ENCODE peak calls at places on chromosomes 16 and 17, in six cellular contexts. X is A549; B is AG10803; W is pancreas; S is mucosa of descending colon; A is CD4-positive, alpha-beta T cell. G is an unnamed sample.

GRCh38 chr16:89546781-89547180 is 13.7 kb upstream of the RPL13 start:
- DNase-seq in X (no peak), B (no peak), W (no peak), S (no peak), A (no peak), G (no peak)

GRCh38 chr17:31225831-31226230 is 71.2 kb downstream of the OMG start:
- DNase-seq in X (no peak), B (no peak), W (no peak), S (no peak), A (no peak), G (no peak)

GRCh38 chr17:3693829-3694231 is 2.1 kb downstream of the P2RX5 start:
- DNase-seq in X (no peak), B (no peak), W (no peak), S (peak), A (no peak), G (no peak)

GRCh38 chr17:57874434-57875108 is 24.7 kb upstream of the MRPS23 start:
- DNase-seq in X (no peak), B (peak), W (peak), S (peak), A (no peak), G (peak)

GRCh38 chr16:2966043-2966802 is 2.1 kb downstream of the KREMEN2 start:
- DNase-seq in X (no peak), B (no peak), W (peak), S (no peak), A (no peak), G (no peak)

GRCh38 chr17:76237859-76238313 is 2.4 kb downstream of the RNF157 start:
- DNase-seq in X (peak), B (no peak), W (no peak), S (no peak), A (no peak), G (no peak)

GRCh38 chr16:4934591-4934990 is 2.4 kb downstream of the PPL start:
- DNase-seq in X (no peak), B (no peak), W (no peak), S (no peak), A (no peak), G (no peak)

GRCh38 chr17:5943232-5943631 is 126.9 kb upstream of the WSCD1 start:
- DNase-seq in X (no peak), B (no peak), W (no peak), S (no peak), A (no peak), G (no peak)

GRCh38 chr16:1706386-1707192 is 594 bp downstream of the MAPK8IP3 start:
- DNase-seq in X (no peak), B (no peak), W (peak), S (no peak), A (peak), G (no peak)

GRCh38 chr17:56681561-56682266 is 88.2 kb downstream of the NOG start:
- DNase-seq in X (no peak), B (peak), W (no peak), S (no peak), A (no peak), G (no peak)

GRCh38 chr16:25692307-25692706 is 548 bp downstream of the HS3ST4 start:
- DNase-seq in X (no peak), B (no peak), W (peak), S (no peak), A (no peak), G (no peak)
- TF ChIP-seq CTCF in X (no peak), B (no peak), W (no peak), S (no peak), A (no peak), G (no peak)

GRCh38 chr16:9415588-9415987 is 324.1 kb downstream of the HAPSTR1 start:
- DNase-seq in X (no peak), B (no peak), W (no peak), S (no peak), A (no peak), G (no peak)
- TF ChIP-seq CTCF in X (no peak), B (no peak), W (no peak), S (no peak), A (no peak), G (no peak)

DNA sequence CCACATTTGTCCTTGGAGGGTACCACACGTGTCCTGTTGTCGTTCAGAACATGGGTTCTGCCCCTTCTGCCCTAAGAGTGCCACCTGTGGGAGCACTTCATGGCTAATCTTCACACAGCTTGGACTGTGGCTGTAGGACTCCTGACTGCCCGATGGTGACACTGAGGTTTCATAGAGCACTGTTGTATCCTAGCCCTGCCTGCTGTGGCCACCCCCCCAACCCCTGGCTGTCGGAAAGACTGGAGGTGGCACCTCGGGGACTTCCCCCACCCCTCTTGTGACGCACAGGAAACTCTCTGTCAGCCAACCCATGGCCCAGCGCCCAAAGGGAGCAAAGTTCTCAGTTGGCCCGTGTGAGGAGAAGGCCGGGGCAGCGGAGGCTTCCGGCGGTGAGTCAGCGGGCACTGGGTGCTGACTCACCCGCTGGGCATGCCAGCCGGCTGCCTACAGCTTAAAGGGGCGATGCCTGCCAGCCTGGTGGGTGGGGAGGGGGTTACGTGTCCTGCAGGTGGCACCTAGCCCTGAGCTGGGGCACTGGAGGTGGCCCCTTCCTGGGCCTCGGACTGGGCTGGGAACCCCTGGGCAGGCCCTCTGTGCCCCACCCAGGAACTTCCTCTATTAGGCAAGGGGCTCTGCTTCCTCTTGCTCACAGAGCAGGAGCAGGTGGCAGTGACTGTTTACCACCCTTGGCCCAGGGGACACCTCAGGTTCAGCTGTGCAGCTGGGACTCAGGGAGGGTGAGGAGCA is 3.4 kb downstream of the MAP2K3 start:
- DNase-seq in X (peak), B (peak), W (peak), S (peak), A (peak), G (peak)
- TF ChIP-seq CTCF in X (no peak), B (no peak), W (no peak), S (no peak), A (no peak), G (no peak)

GRCh38 chr16:15054357-15055140 is 1.3 kb downstream of the NTAN1 start:
- DNase-seq in X (no peak), B (no peak), W (no peak), S (no peak), A (no peak), G (no peak)

GRCh38 chr16:15053904-15054303 is 2.0 kb downstream of the NTAN1 start:
- DNase-seq in X (no peak), B (no peak), W (no peak), S (no peak), A (no peak), G (no peak)

GRCh38 chr16:15052747-15053476 is 3.0 kb downstream of the NTAN1 start:
- DNase-seq in X (no peak), B (peak), W (no peak), S (no peak), A (no peak), G (no peak)

GRCh38 chr16:15057755-15058417 is 2.0 kb upstream of the NTAN1 start:
- DNase-seq in X (no peak), B (no peak), W (no peak), S (no peak), A (no peak), G (no peak)

GRCh38 chr16:15055141-15056053 is 477 bp downstream of the NTAN1 start:
- DNase-seq in X (peak), B (peak), W (peak), S (peak), A (peak), G (no peak)
- TF ChIP-seq CTCF in X (peak), B (no peak), W (no peak), S (no peak), A (peak), G (no peak)

GRCh38 chr17:9725575-9725974 is 65.8 kb downstream of the DHRS7C start:
- DNase-seq in X (peak), B (no peak), W (no peak), S (no peak), A (no peak), G (no peak)
- TF ChIP-seq CTCF in X (no peak), B (peak), W (no peak), S (no peak), A (no peak), G (no peak)

DNA sequence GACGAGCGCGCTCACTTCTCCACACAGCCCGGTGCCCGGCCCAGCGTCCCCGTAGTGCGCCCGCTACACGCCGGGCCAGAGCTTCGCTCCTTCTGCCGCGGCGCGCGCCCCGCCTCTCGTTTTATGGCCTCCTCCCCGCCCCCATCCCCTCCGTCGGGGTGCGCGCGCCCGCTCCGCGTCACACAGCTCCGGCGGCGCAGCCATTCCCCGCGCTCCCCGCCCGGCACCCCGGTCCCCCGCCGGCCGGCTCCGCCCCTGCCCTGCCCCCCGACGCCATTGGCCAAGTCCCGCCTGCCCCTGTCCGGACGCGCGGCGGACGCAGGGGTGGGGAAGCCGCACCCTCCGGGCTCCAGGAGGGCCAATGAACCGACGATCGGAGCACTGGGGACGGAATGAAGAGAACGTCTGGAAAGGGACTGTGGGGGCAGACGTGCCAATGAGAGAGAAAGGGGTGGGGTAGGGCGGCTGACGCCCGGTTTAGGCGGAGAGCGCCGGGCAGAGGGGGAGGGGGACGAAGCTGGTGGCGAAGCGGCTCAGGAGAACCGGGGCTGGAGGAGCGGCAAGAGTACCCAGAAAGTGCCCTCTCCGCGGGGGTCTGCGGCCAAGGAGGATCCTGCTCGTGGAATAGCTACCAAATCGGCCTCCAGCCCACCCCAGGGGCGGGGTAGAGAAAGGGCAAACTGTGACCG is at the start of gene TOB1:
- DNase-seq in X (peak), B (peak), W (peak), S (peak), A (peak), G (peak)
- TF ChIP-seq CTCF in X (no peak), B (no peak), W (no peak), S (no peak), A (no peak), G (no peak)

DNA sequence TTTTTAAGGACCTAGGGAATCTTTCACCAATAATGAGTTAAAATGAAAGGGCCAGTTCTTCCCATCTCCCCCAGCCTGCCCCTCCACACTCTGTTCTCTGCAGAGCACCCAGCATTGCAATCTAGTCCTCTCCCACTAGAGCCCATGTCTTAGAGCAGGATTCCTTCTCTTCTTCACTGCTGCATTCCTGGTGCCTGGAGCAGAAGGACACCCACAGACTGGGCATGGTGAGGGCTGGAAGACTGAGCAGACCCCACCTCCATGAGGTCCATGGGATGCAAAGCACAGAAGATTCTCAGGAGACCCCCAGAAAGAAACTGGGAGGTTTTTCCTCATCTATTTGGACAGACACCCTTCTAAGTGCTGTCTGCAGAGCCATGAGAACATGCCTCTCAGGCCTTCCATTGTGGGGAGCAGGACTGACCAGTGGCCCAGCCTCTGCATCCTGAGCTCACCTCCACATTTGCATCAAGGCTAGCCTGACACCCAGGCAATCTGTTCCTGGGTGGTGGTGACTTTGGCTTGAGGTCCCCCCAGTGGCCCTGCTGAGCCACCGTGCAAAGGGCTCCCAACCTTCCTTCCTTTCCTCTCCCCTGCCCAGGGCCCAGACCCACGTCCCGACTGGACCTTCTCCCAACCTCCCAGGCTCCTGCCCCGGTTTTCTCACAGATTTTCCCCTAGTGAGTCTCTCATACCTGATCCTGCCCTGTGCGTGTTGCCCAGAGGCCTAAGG is 74.2 kb upstream of the ZNF469 start:
- DNase-seq in X (no peak), B (no peak), W (peak), S (peak), A (no peak), G (no peak)
- TF ChIP-seq CTCF in X (no peak), B (peak), W (no peak), S (no peak), A (no peak), G (no peak)

DNA sequence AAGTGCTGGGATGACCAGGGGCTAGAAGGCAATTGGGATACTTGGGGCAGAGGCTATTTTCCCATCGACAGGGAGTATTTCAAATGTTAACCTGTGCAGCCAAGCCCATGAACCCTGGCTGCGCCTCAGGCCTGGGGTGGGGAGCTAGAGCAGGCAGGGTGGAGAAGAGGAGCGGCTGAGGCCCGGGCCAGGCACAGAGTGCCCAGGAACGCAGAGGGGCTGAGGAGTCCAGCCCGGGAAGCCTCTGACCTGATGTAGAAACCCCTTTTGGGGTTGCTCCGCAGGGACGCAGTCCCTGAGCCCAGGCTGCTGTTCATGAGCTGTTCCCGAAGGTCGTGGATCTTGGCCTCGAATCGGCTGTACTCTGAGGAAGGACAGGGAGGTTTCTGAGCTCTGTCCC is 16.8 kb upstream of the ASGR1 start:
- DNase-seq in X (no peak), B (no peak), W (peak), S (no peak), A (no peak), G (no peak)
- TF ChIP-seq CTCF in X (no peak), B (no peak), W (no peak), S (no peak), A (no peak), G (no peak)

DNA sequence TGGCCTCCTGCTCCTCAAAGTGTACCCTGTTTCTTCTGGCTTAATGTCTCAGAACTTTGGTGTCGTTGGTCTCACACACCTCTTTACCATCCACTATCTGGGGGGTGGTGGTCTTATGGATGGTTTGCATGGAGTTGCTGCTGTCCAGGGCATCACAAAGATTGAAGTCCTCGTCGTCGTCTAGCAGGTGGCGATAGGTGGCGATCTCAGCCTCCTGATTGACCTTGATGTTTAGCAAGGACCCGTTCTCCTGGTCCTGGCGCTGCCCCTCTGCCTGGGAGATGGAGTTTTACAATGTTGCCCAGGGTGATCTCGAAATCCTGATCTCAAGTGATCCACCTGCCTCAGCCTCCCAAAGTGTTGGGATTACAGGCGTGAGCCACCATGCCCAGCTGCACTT is 31.1 kb upstream of the HELZ start:
- DNase-seq in X (peak), B (no peak), W (no peak), S (no peak), A (no peak), G (no peak)
- TF ChIP-seq CTCF in X (no peak), B (no peak), W (no peak), S (no peak), A (no peak), G (no peak)

GRCh38 chr17:49993423-49994037 is 1.5 kb downstream of the DLX3 start:
- DNase-seq in X (no peak), B (no peak), W (no peak), S (no peak), A (no peak), G (no peak)
- TF ChIP-seq CTCF in X (no peak), B (no peak), W (no peak), S (no peak), A (no peak), G (no peak)